ENCODE peak calls at places on chromosomes 6 and 20, in four cellular contexts. D, E, A and J are unnamed samples.

GRCh38 chr6:31680841-31681671 is at the start of gene LY6G5C:
- DNase-seq in D (peak), E (peak), A (peak), J (peak)

GRCh38 chr20:49880724-49881445 is 34.4 kb downstream of the SPATA2 start:
- DNase-seq in D (no peak), E (no peak), A (no peak), J (no peak)

GRCh38 chr6:57242505-57242904 is 20.4 kb upstream of the RAB23 start:
- DNase-seq in D (no peak), E (no peak), A (peak), J (peak)

GRCh38 chr6:72363844-72364740 is 257.8 kb upstream of the KCNQ5 start:
- DNase-seq in D (no peak), E (no peak), A (no peak), J (no peak)

GRCh38 chr6:33431880-33432541 is 12.1 kb downstream of the SYNGAP1 start:
- DNase-seq in D (peak), E (no peak), A (no peak), J (no peak)

GRCh38 chr6:32439708-32440214 is at the start of gene HLA-DRA:
- DNase-seq in D (no peak), E (peak), A (peak), J (no peak)

GRCh38 chr6:127119361-127120108 is 1.1 kb downstream of the RSPO3 start:
- DNase-seq in D (peak), E (no peak), A (no peak), J (peak)

GRCh38 chr6:63673692-63674091 is 38.1 kb downstream of the PHF3 start:
- DNase-seq in D (no peak), E (no peak), A (no peak), J (no peak)

GRCh38 chr20:14622796-14623195 is 285.4 kb upstream of the FLRT3 start:
- DNase-seq in D (peak), E (no peak), A (peak), J (peak)

GRCh38 chr6:37142047-37142614 is 27.8 kb upstream of the PIM1 start:
- DNase-seq in D (no peak), E (no peak), A (no peak), J (no peak)

GRCh38 chr6:129120856-129121255 is 237.9 kb downstream of the LAMA2 start:
- DNase-seq in D (no peak), E (no peak), A (no peak), J (no peak)

GRCh38 chr20:48283470-48284110 is 498.3 kb upstream of the SULF2 start:
- DNase-seq in D (no peak), E (no peak), A (peak), J (no peak)

GRCh38 chr6:151539506-151540268 is 45.9 kb downstream of the CCDC170 start:
- DNase-seq in D (no peak), E (no peak), A (no peak), J (no peak)

GRCh38 chr6:165611294-165611693 is 51.7 kb downstream of the PDE10A start:
- DNase-seq in D (no peak), E (no peak), A (no peak), J (no peak)

GRCh38 chr6:96162711-96163120 is 146.9 kb downstream of the FUT9 start:
- DNase-seq in D (peak), E (no peak), A (no peak), J (no peak)

GRCh38 chr6:16322666-16323312 is 84.4 kb downstream of the GMPR start:
- DNase-seq in D (no peak), E (peak), A (no peak), J (no peak)

GRCh38 chr20:2817891-2818595 is 1.9 kb downstream of the TMEM239 start:
- DNase-seq in D (no peak), E (no peak), A (no peak), J (no peak)

GRCh38 chr20:50039706-50040431 is 57.1 kb downstream of the SNAI1 start:
- DNase-seq in D (no peak), E (no peak), A (no peak), J (no peak)

GRCh38 chr6:1175877-1176276 is 136.0 kb upstream of the FOXQ1 start:
- DNase-seq in D (no peak), E (no peak), A (no peak), J (no peak)

GRCh38 chr6:166922937-166923336 is 33.4 kb downstream of the RNASET2 start:
- DNase-seq in D (no peak), E (no peak), A (no peak), J (no peak)

GRCh38 chr6:22418714-22419113 is 121.9 kb upstream of the PRL start:
- DNase-seq in D (no peak), E (no peak), A (no peak), J (no peak)

GRCh38 chr6:148105695-148106094 is 236.9 kb upstream of the SASH1 start:
- DNase-seq in D (no peak), E (no peak), A (no peak), J (no peak)

GRCh38 chr6:11975353-11975977 is 36.6 kb upstream of the HIVEP1 start:
- DNase-seq in D (no peak), E (peak), A (no peak), J (no peak)

GRCh38 chr6:158142789-158143188 is 25.3 kb downstream of the SERAC1 start:
- DNase-seq in D (no peak), E (no peak), A (peak), J (no peak)

GRCh38 chr20:38125157-38126056 is 39.7 kb downstream of the TGM2 start:
- DNase-seq in D (no peak), E (no peak), A (peak), J (peak)

GRCh38 chr6:149929422-149929821 is 6.5 kb upstream of the RAET1G start:
- DNase-seq in D (peak), E (no peak), A (no peak), J (no peak)

GRCh38 chr6:15879372-15880261 is 216.8 kb upstream of the DTNBP1 start:
- DNase-seq in D (no peak), E (peak), A (no peak), J (no peak)

GRCh38 chr6:160990847-160991410 is 640 bp upstream of the MAP3K4 start:
- DNase-seq in D (no peak), E (no peak), A (no peak), J (no peak)

GRCh38 chr6:593907-594212 is 63.0 kb downstream of the HUS1B start:
- DNase-seq in D (peak), E (no peak), A (no peak), J (no peak)

GRCh38 chr6:42618105-42618504 is 54.3 kb downstream of the UBR2 start:
- DNase-seq in D (no peak), E (no peak), A (no peak), J (no peak)

GRCh38 chr6:44809256-44809655 is 421.8 kb downstream of the CDC5L start:
- DNase-seq in D (no peak), E (no peak), A (no peak), J (no peak)

GRCh38 chr6:160804639-160805038 is 102.6 kb downstream of the PLG start:
- DNase-seq in D (no peak), E (no peak), A (no peak), J (no peak)

GRCh38 chr20:48574383-48574782 is 253.4 kb downstream of the PREX1 start:
- DNase-seq in D (no peak), E (peak), A (no peak), J (peak)

GRCh38 chr6:166806962-166807757 is 149.2 kb downstream of the RNASET2 start:
- DNase-seq in D (no peak), E (no peak), A (no peak), J (no peak)

GRCh38 chr6:96727144-96727543 is 110.1 kb downstream of the GPR63 start:
- DNase-seq in D (no peak), E (no peak), A (no peak), J (no peak)

GRCh38 chr6:21666788-21667681 is 73.5 kb downstream of the SOX4 start:
- DNase-seq in D (peak), E (no peak), A (no peak), J (no peak)

GRCh38 chr6:27558028-27558724 is 85.3 kb upstream of the ZNF184 start:
- DNase-seq in D (no peak), E (no peak), A (no peak), J (no peak)

GRCh38 chr6:170040906-170041305 is 250.0 kb downstream of the DLL1 start:
- DNase-seq in D (no peak), E (no peak), A (no peak), J (no peak)

GRCh38 chr6:170039156-170040114 is 251.4 kb downstream of the DLL1 start:
- DNase-seq in D (no peak), E (no peak), A (no peak), J (no peak)

GRCh38 chr6:170038717-170039116 is 252.2 kb downstream of the DLL1 start:
- DNase-seq in D (no peak), E (no peak), A (no peak), J (no peak)

GRCh38 chr6:170041526-170041925 is 249.4 kb downstream of the DLL1 start:
- DNase-seq in D (no peak), E (no peak), A (no peak), J (no peak)

GRCh38 chr6:170040115-170040500 is 250.8 kb downstream of the DLL1 start:
- DNase-seq in D (no peak), E (no peak), A (no peak), J (no peak)
- TF ChIP-seq NR3C1 in D (no peak), E (no peak), A (no peak), J (no peak)

DNA sequence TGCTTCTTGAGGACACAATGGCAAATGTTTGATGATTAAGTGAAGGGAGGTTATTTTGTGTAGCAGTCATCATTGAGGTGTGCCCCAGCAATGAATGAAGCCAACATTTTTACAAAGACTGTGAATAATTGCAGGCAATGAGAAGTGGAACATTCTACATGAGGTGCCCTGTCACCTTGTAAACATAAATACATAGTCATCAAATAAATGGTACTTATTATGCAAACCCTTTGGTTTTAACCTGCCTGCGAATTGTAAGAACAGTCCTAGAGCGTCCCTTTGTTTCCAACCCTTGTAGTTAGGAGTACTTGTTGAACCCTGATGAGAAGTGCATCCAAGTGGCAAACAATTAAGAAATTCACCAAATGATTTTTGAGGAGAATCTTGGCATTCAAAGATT is 7.1 kb upstream of the KIZ start:
- DNase-seq in D (no peak), E (no peak), A (no peak), J (no peak)
- TF ChIP-seq NR3C1 in D (no peak), E (no peak), A (no peak), J (no peak)

GRCh38 chr20:62995481-62995880 is 11.3 kb downstream of the BHLHE23 start:
- DNase-seq in D (no peak), E (no peak), A (no peak), J (no peak)
- TF ChIP-seq NR3C1 in D (no peak), E (no peak), A (no peak), J (no peak)

GRCh38 chr6:3808759-3809514 is 40.2 kb upstream of the FAM50B start:
- DNase-seq in D (no peak), E (no peak), A (peak), J (peak)
- TF ChIP-seq NR3C1 in D (no peak), E (no peak), A (no peak), J (no peak)

GRCh38 chr6:25709761-25710160 is 44.8 kb upstream of the SLC17A4 start:
- DNase-seq in D (no peak), E (no peak), A (peak), J (no peak)

GRCh38 chr6:25715794-25716193 is 38.7 kb upstream of the SLC17A4 start:
- DNase-seq in D (no peak), E (no peak), A (peak), J (no peak)

GRCh38 chr6:25714765-25715164 is 39.8 kb upstream of the SLC17A4 start:
- DNase-seq in D (no peak), E (no peak), A (no peak), J (no peak)

GRCh38 chr6:25710287-25710686 is 44.3 kb upstream of the SLC17A4 start:
- DNase-seq in D (no peak), E (no peak), A (no peak), J (no peak)

GRCh38 chr6:25713802-25714201 is 40.7 kb upstream of the SLC17A4 start:
- DNase-seq in D (no peak), E (no peak), A (no peak), J (no peak)
- TF ChIP-seq NR3C1 in D (no peak), E (no peak), A (no peak), J (no peak)

GRCh38 chr6:136922680-136922996 is 537 bp downstream of the SLC35D3 start:
- DNase-seq in D (no peak), E (no peak), A (no peak), J (peak)

GRCh38 chr6:136923116-136923953 is 1.2 kb downstream of the SLC35D3 start:
- DNase-seq in D (peak), E (no peak), A (no peak), J (no peak)

GRCh38 chr6:136921521-136921935 is 573 bp upstream of the SLC35D3 start:
- DNase-seq in D (peak), E (no peak), A (no peak), J (peak)

GRCh38 chr6:136921936-136922679 is at the start of gene SLC35D3:
- DNase-seq in D (peak), E (no peak), A (no peak), J (peak)

GRCh38 chr6:136923954-136924291 is 1.8 kb downstream of the SLC35D3 start:
- DNase-seq in D (no peak), E (no peak), A (no peak), J (no peak)
- TF ChIP-seq NR3C1 in D (no peak), E (no peak), A (no peak), J (no peak)